ENCODE peak calls at places on chromosomes 16 and 17, in ten cellular contexts. M is stromal cell of bone marrow, X is Calu3, V is nephron progenitor cell, E is uterus, N is RPMI8226, G is AG04449, L is posterior cingulate gyrus, P is PC-9, O is upper lobe of right lung. B is an unnamed sample.

GRCh38 chr16:9499921-9500593 is 408.6 kb downstream of the HAPSTR1 start:
- DNase-seq in M (no peak), X (no peak), V (peak), E (no peak), N (no peak), G (no peak), L (no peak), P (no peak), O (no peak), B (no peak)

GRCh38 chr17:75850928-75851692 is 4.0 kb downstream of the WBP2 start:
- DNase-seq in M (no peak), X (no peak), V (no peak), E (no peak), N (no peak), G (no peak), L (peak), P (no peak), O (no peak), B (no peak)

GRCh38 chr16:69706256-69706974 is 19.9 kb downstream of the NQO1 start:
- DNase-seq in M (no peak), X (no peak), V (no peak), E (no peak), N (no peak), G (no peak), L (no peak), P (peak), O (no peak), B (no peak)

GRCh38 chr17:36928450-36929125 is 8.7 kb upstream of the LHX1 start:
- DNase-seq in M (no peak), X (no peak), V (no peak), E (no peak), N (no peak), G (no peak), L (no peak), P (no peak), O (no peak), B (no peak)

GRCh38 chr16:25009822-25010221 is 5.3 kb downstream of the ARHGAP17 start:
- DNase-seq in M (no peak), X (no peak), V (no peak), E (no peak), N (peak), G (no peak), L (no peak), P (no peak), O (peak), B (no peak)

GRCh38 chr16:26214694-26215093 is 522.9 kb downstream of the HS3ST4 start:
- DNase-seq in M (no peak), X (no peak), V (no peak), E (no peak), N (no peak), G (no peak), L (no peak), P (no peak), O (no peak), B (no peak)

GRCh38 chr17:66638707-66639479 is 196.0 kb upstream of the CACNG5 start:
- DNase-seq in M (no peak), X (no peak), V (no peak), E (no peak), N (no peak), G (no peak), L (no peak), P (no peak), O (no peak), B (no peak)

GRCh38 chr16:12461971-12462370 is 341.7 kb downstream of the CPPED1 start:
- DNase-seq in M (no peak), X (no peak), V (no peak), E (no peak), N (no peak), G (no peak), L (no peak), P (no peak), O (no peak), B (no peak)

GRCh38 chr17:28270055-28270454 is 48.9 kb upstream of the TMEM97 start:
- DNase-seq in M (no peak), X (no peak), V (no peak), E (no peak), N (no peak), G (no peak), L (no peak), P (no peak), O (no peak), B (no peak)

GRCh38 chr16:86824751-86825310 is 246.5 kb downstream of the FOXL1 start:
- DNase-seq in M (no peak), X (peak), V (peak), E (no peak), N (no peak), G (no peak), L (no peak), P (no peak), O (no peak), B (no peak)

GRCh38 chr16:25006504-25007055 is 8.6 kb downstream of the ARHGAP17 start:
- DNase-seq in M (no peak), X (no peak), V (peak), E (no peak), N (no peak), G (no peak), L (no peak), P (peak), O (no peak), B (no peak)

GRCh38 chr17:10349403-10349802 is 23.4 kb downstream of the MYH13 start:
- DNase-seq in M (no peak), X (no peak), V (no peak), E (no peak), N (no peak), G (no peak), L (no peak), P (no peak), O (no peak), B (no peak)

B was measured in epithelial cell of prostate.